ENCODE peak calls at places on chromosomes 3 and 15, in nine cellular contexts. One of them, this sample, is unnamed.

GRCh38 chr3:194286747-194287146 is 64.4 kb downstream of the CPN2 start:
- DNase-seq in left lung: no peak
- DNase-seq in H9: peak
- DNase-seq in colonic mucosa: no peak
- DNase-seq in CD4-positive, alpha-beta T cell: no peak
- DNase-seq in Calu3: no peak
- DNase-seq in GM06990: no peak
- DNase-seq in cardiac muscle cell: no peak
- DNase-seq in endothelial cell: no peak
- DNase-seq in this sample: no peak

GRCh38 chr3:143222505-143222904 is 102.9 kb downstream of the CHST2 start:
- DNase-seq in left lung: no peak
- DNase-seq in H9: no peak
- DNase-seq in colonic mucosa: no peak
- DNase-seq in CD4-positive, alpha-beta T cell: no peak
- DNase-seq in Calu3: no peak
- DNase-seq in GM06990: no peak
- DNase-seq in cardiac muscle cell: peak
- DNase-seq in endothelial cell: no peak
- DNase-seq in this sample: peak

GRCh38 chr15:40252438-40253178 is 13.7 kb downstream of the PAK6 start:
- DNase-seq in left lung: peak
- DNase-seq in H9: peak
- DNase-seq in colonic mucosa: peak
- DNase-seq in CD4-positive, alpha-beta T cell: no peak
- DNase-seq in Calu3: peak
- DNase-seq in GM06990: peak
- DNase-seq in cardiac muscle cell: peak
- DNase-seq in endothelial cell: no peak
- DNase-seq in this sample: peak

GRCh38 chr3:12629560-12629959 is 34.4 kb downstream of the RAF1 start:
- DNase-seq in left lung: no peak
- DNase-seq in H9: no peak
- DNase-seq in colonic mucosa: no peak
- DNase-seq in CD4-positive, alpha-beta T cell: no peak
- DNase-seq in Calu3: no peak
- DNase-seq in GM06990: no peak
- DNase-seq in cardiac muscle cell: no peak
- DNase-seq in endothelial cell: no peak
- DNase-seq in this sample: peak

GRCh38 chr3:102037209-102037608 is 187.9 kb downstream of the NFKBIZ start:
- DNase-seq in left lung: no peak
- DNase-seq in H9: no peak
- DNase-seq in colonic mucosa: no peak
- DNase-seq in CD4-positive, alpha-beta T cell: no peak
- DNase-seq in Calu3: no peak
- DNase-seq in GM06990: no peak
- DNase-seq in cardiac muscle cell: no peak
- DNase-seq in endothelial cell: no peak
- DNase-seq in this sample: peak

GRCh38 chr3:172279191-172279640 is 169.0 kb downstream of the GHSR start:
- DNase-seq in left lung: no peak
- DNase-seq in H9: no peak
- DNase-seq in colonic mucosa: no peak
- DNase-seq in CD4-positive, alpha-beta T cell: no peak
- DNase-seq in Calu3: no peak
- DNase-seq in GM06990: no peak
- DNase-seq in cardiac muscle cell: no peak
- DNase-seq in endothelial cell: no peak
- DNase-seq in this sample: no peak

GRCh38 chr3:81776643-81777042 is 15.2 kb upstream of the GBE1 start:
- DNase-seq in left lung: no peak
- DNase-seq in H9: no peak
- DNase-seq in colonic mucosa: no peak
- DNase-seq in CD4-positive, alpha-beta T cell: no peak
- DNase-seq in Calu3: no peak
- DNase-seq in GM06990: no peak
- DNase-seq in cardiac muscle cell: no peak
- DNase-seq in endothelial cell: no peak
- DNase-seq in this sample: no peak

GRCh38 chr15:49225572-49226281 is 55.7 kb downstream of the GALK2 start:
- DNase-seq in left lung: no peak
- DNase-seq in H9: peak
- DNase-seq in colonic mucosa: no peak
- DNase-seq in CD4-positive, alpha-beta T cell: no peak
- DNase-seq in Calu3: peak
- DNase-seq in GM06990: no peak
- DNase-seq in cardiac muscle cell: peak
- DNase-seq in endothelial cell: peak
- DNase-seq in this sample: peak

GRCh38 chr15:67543348-67543718 is 830 bp downstream of the MAP2K5 start:
- DNase-seq in left lung: no peak
- DNase-seq in H9: no peak
- DNase-seq in colonic mucosa: peak
- DNase-seq in CD4-positive, alpha-beta T cell: no peak
- DNase-seq in Calu3: no peak
- DNase-seq in GM06990: no peak
- DNase-seq in cardiac muscle cell: no peak
- DNase-seq in endothelial cell: peak
- DNase-seq in this sample: peak

GRCh38 chr15:70669006-70669602 is 94.3 kb downstream of the UACA start:
- DNase-seq in left lung: no peak
- DNase-seq in H9: no peak
- DNase-seq in colonic mucosa: no peak
- DNase-seq in CD4-positive, alpha-beta T cell: no peak
- DNase-seq in Calu3: no peak
- DNase-seq in GM06990: peak
- DNase-seq in cardiac muscle cell: no peak
- DNase-seq in endothelial cell: no peak
- DNase-seq in this sample: peak

GRCh38 chr15:70669966-70670658 is 93.2 kb downstream of the UACA start:
- DNase-seq in left lung: no peak
- DNase-seq in H9: peak
- DNase-seq in colonic mucosa: peak
- DNase-seq in CD4-positive, alpha-beta T cell: no peak
- DNase-seq in Calu3: peak
- DNase-seq in GM06990: no peak
- DNase-seq in cardiac muscle cell: peak
- DNase-seq in endothelial cell: no peak
- DNase-seq in this sample: peak

GRCh38 chr15:70665599-70665998 is 97.8 kb downstream of the UACA start:
- DNase-seq in left lung: no peak
- DNase-seq in H9: no peak
- DNase-seq in colonic mucosa: no peak
- DNase-seq in CD4-positive, alpha-beta T cell: no peak
- DNase-seq in Calu3: no peak
- DNase-seq in GM06990: no peak
- DNase-seq in cardiac muscle cell: no peak
- DNase-seq in endothelial cell: no peak
- DNase-seq in this sample: no peak

GRCh38 chr15:70672081-70672480 is 91.3 kb downstream of the UACA start:
- DNase-seq in left lung: no peak
- DNase-seq in H9: no peak
- DNase-seq in colonic mucosa: no peak
- DNase-seq in CD4-positive, alpha-beta T cell: no peak
- DNase-seq in Calu3: no peak
- DNase-seq in GM06990: peak
- DNase-seq in cardiac muscle cell: no peak
- DNase-seq in endothelial cell: no peak
- DNase-seq in this sample: peak

GRCh38 chr15:70670680-70671079 is 92.7 kb downstream of the UACA start:
- DNase-seq in left lung: no peak
- DNase-seq in H9: no peak
- DNase-seq in colonic mucosa: no peak
- DNase-seq in CD4-positive, alpha-beta T cell: no peak
- DNase-seq in Calu3: no peak
- DNase-seq in GM06990: no peak
- DNase-seq in cardiac muscle cell: no peak
- DNase-seq in endothelial cell: no peak
- DNase-seq in this sample: no peak
- TF ChIP-seq CTCF in left lung: no peak
- TF ChIP-seq CTCF in H9: peak
- TF ChIP-seq CTCF in colonic mucosa: no peak
- TF ChIP-seq CTCF in CD4-positive, alpha-beta T cell: peak
- TF ChIP-seq CTCF in Calu3: no peak
- TF ChIP-seq CTCF in GM06990: no peak
- TF ChIP-seq CTCF in cardiac muscle cell: peak
- TF ChIP-seq CTCF in endothelial cell: no peak
- TF ChIP-seq CTCF in this sample: peak

DNA sequence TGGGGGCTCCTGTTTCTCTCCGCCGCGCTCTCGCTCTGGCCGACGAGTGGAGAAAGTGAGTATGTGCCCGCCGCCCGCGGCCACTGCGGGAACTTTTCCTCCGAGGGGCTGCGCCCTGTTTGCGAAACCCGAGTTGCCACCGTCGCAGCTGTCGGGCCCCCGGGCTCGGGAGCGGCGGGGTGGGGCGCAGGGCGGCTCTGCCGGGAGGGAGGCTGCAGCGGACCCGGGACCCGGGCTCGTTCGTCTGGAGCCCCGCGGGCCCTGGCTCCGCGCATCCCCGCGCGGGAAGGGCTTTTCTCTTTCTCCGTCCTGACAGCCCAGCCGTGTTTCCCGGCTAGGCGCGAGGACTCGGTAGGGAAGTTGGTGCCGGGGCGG is 1.3 kb downstream of the IGF1R start:
- DNase-seq in left lung: peak
- DNase-seq in H9: no peak
- DNase-seq in colonic mucosa: peak
- DNase-seq in CD4-positive, alpha-beta T cell: peak
- DNase-seq in Calu3: peak
- DNase-seq in GM06990: peak
- DNase-seq in cardiac muscle cell: peak
- DNase-seq in endothelial cell: peak
- DNase-seq in this sample: no peak
- TF ChIP-seq CTCF in left lung: peak
- TF ChIP-seq CTCF in H9: no peak
- TF ChIP-seq CTCF in colonic mucosa: no peak
- TF ChIP-seq CTCF in CD4-positive, alpha-beta T cell: no peak
- TF ChIP-seq CTCF in Calu3: no peak
- TF ChIP-seq CTCF in GM06990: no peak
- TF ChIP-seq CTCF in cardiac muscle cell: peak
- TF ChIP-seq CTCF in endothelial cell: no peak
- TF ChIP-seq CTCF in this sample: no peak

DNA sequence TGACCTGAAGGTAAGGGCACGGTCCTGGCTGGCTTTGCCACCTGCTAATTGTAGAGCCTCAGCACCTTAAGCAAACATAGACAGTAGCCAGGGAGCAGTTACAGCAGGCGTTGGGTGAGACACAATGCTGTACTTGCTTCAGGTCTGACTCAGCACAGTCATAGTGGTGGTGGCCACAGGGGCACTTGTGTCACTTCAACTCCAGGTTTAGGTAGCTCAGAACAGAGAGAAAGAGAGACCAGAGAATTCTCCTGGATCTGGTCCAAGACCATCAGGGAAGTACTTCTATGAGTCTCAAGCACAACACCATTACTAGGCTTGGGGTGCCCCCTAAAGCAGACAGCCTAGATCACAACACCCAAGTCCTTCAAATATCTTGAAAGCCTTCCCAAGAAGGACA is 204.4 kb downstream of the OTOL1 start:
- DNase-seq in left lung: no peak
- DNase-seq in H9: peak
- DNase-seq in colonic mucosa: no peak
- DNase-seq in CD4-positive, alpha-beta T cell: no peak
- DNase-seq in Calu3: peak
- DNase-seq in GM06990: peak
- DNase-seq in cardiac muscle cell: no peak
- DNase-seq in endothelial cell: peak
- DNase-seq in this sample: peak
- TF ChIP-seq CTCF in left lung: no peak
- TF ChIP-seq CTCF in H9: peak
- TF ChIP-seq CTCF in colonic mucosa: no peak
- TF ChIP-seq CTCF in CD4-positive, alpha-beta T cell: no peak
- TF ChIP-seq CTCF in Calu3: no peak
- TF ChIP-seq CTCF in GM06990: no peak
- TF ChIP-seq CTCF in cardiac muscle cell: no peak
- TF ChIP-seq CTCF in endothelial cell: no peak
- TF ChIP-seq CTCF in this sample: no peak

DNA sequence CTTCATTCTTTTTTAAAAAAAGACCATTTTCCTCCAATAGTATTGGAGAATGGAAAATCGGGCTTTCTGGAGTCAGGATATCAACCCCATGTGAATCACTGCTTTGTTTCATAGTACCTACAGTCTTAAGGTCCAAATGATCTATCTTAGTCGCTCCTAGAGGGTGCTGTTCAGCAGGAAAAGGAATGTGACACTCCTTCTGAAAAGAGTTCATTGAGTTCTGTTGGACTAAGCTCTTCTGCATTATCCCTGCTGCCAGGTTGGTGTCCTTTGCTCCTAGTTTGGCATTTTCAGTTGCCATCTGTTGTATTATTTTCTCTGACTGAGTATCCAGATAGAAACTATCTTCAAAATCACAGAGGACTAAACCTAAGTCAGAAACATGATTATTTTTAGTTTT is 57.2 kb downstream of the POLQ start:
- DNase-seq in left lung: no peak
- DNase-seq in H9: no peak
- DNase-seq in colonic mucosa: no peak
- DNase-seq in CD4-positive, alpha-beta T cell: no peak
- DNase-seq in Calu3: no peak
- DNase-seq in GM06990: no peak
- DNase-seq in cardiac muscle cell: peak
- DNase-seq in endothelial cell: no peak
- DNase-seq in this sample: no peak
- TF ChIP-seq CTCF in left lung: no peak
- TF ChIP-seq CTCF in H9: peak
- TF ChIP-seq CTCF in colonic mucosa: no peak
- TF ChIP-seq CTCF in CD4-positive, alpha-beta T cell: no peak
- TF ChIP-seq CTCF in Calu3: no peak
- TF ChIP-seq CTCF in GM06990: no peak
- TF ChIP-seq CTCF in cardiac muscle cell: peak
- TF ChIP-seq CTCF in endothelial cell: no peak
- TF ChIP-seq CTCF in this sample: no peak

DNA sequence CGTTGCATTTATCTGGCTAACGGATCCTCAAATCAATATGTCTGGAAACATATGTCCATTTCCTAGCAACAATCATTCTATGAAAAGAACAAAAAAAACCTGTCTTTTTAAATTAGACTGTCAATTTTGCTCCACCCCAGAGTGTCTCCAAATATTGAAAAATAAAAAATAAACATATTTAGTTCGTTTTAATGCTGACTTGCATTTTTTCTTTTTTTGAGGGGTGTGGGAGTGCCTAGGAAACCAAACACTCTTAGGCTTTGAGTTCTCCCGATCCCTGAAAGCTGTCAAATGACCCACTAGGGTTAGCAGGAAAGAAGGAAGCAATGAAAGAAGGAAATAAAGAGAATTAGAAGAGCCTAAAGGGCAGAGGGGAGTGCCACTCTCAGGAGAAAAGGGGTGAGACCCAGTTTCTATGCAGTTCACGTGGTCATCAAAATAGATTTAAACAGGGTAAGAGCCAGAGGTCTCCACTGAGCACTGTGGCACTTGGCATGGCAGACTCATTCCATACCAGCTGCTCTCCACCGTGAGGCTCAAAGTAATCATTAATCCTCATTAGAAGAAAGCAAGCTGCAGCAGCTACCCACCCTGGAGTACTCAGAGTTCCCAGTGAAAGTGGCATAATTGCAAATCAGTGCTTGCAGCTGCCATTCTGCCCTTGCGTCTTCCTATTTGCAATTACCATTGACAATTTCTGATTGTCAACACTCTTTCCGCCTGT is 32.4 kb downstream of the PDZRN3 start:
- DNase-seq in left lung: no peak
- DNase-seq in H9: no peak
- DNase-seq in colonic mucosa: no peak
- DNase-seq in CD4-positive, alpha-beta T cell: no peak
- DNase-seq in Calu3: no peak
- DNase-seq in GM06990: no peak
- DNase-seq in cardiac muscle cell: no peak
- DNase-seq in endothelial cell: no peak
- DNase-seq in this sample: no peak
- TF ChIP-seq CTCF in left lung: no peak
- TF ChIP-seq CTCF in H9: no peak
- TF ChIP-seq CTCF in colonic mucosa: no peak
- TF ChIP-seq CTCF in CD4-positive, alpha-beta T cell: no peak
- TF ChIP-seq CTCF in Calu3: no peak
- TF ChIP-seq CTCF in GM06990: no peak
- TF ChIP-seq CTCF in cardiac muscle cell: no peak
- TF ChIP-seq CTCF in endothelial cell: no peak
- TF ChIP-seq CTCF in this sample: no peak